ENCODE peak calls at places on chromosomes 4 and X, in nine cellular contexts. F, W, M, N, Q, J, S, Z and K are unnamed samples.

GRCh38 chr4:155208258-155209054 is at the start of gene NPY2R:
- DNase-seq in Z (peak; percentile 55), M (no peak), Q (peak; percentile 28), W (no peak), N (no peak), F (no peak), S (no peak), J (peak; percentile 7), K (no peak)

GRCh38 chrX:72094894-72095293 is 36.8 kb downstream of the RTL5 start:
- DNase-seq in Q (peak; percentile 43), W (peak; percentile 59), J (peak; percentile 7), Z (no peak), S (no peak), N (no peak), F (no peak), M (no peak), K (no peak)

GRCh38 chr4:123649644-123650356 is 253.2 kb downstream of the SPRY1 start:
- DNase-seq in M (no peak), Z (no peak), N (peak; percentile 94), J (peak; percentile 60), S (no peak), F (peak; percentile 64), W (no peak), Q (peak; percentile 78), K (peak; percentile 89)

GRCh38 chr4:55117511-55117910 is 7.9 kb downstream of the KDR start:
- DNase-seq in S (no peak), M (no peak), N (no peak), J (no peak), W (no peak), Z (no peak), Q (no peak), F (no peak), K (no peak)

GRCh38 chr4:74632634-74633033 is 161.7 kb downstream of the BTC start:
- DNase-seq in N (peak; percentile 98), Q (no peak), Z (no peak), J (peak; percentile 100), W (peak; percentile 68), M (no peak), F (peak; percentile 88), S (no peak), K (peak; percentile 27)

GRCh38 chrX:57952320-57952678 is 42.0 kb upstream of the ZXDA start:
- DNase-seq in J (no peak), F (no peak), M (no peak), Z (no peak), S (no peak), N (no peak), Q (no peak), W (no peak), K (no peak)

GRCh38 chr4:8209997-8210396 is 10.9 kb downstream of the SH3TC1 start:
- DNase-seq in Z (no peak), J (no peak), Q (no peak), N (no peak), F (no peak), S (no peak), M (no peak), W (no peak), K (no peak)

GRCh38 chr4:11487139-11487538 is 58.4 kb upstream of the HS3ST1 start:
- DNase-seq in Z (no peak), N (no peak), M (no peak), Q (no peak), J (no peak), F (no peak), S (no peak), W (no peak), K (no peak)

GRCh38 chr4:8156617-8157016 is 2.0 kb downstream of the ABLIM2 start:
- DNase-seq in Q (no peak), S (no peak), Z (no peak), M (no peak), W (no peak), F (no peak), N (no peak), J (peak; percentile 12), K (no peak)

GRCh38 chr4:119696963-119697362 is 68.4 kb upstream of the PDE5A start:
- DNase-seq in W (no peak), N (no peak), F (no peak), Q (no peak), J (no peak), S (no peak), M (no peak), Z (no peak), K (no peak)

GRCh38 chr4:65798498-65799127 is 128.3 kb upstream of the EPHA5 start:
- DNase-seq in S (no peak), N (peak; percentile 93), M (no peak), F (peak; percentile 36), W (no peak), Z (no peak), J (no peak), Q (peak; percentile 11), K (no peak)

GRCh38 chrX:74505437-74505836 is 84.1 kb downstream of the SLC16A2 start:
- DNase-seq in Z (no peak), N (no peak), F (no peak), Q (no peak), S (no peak), J (no peak), M (no peak), W (no peak), K (no peak)

GRCh38 chr4:1614049-1614448 is 70.1 kb downstream of the FAM53A start:
- DNase-seq in W (no peak), Q (no peak), J (no peak), N (no peak), M (no peak), F (no peak), Z (no peak), S (no peak), K (no peak)

GRCh38 chrX:41718481-41719245 is 5.3 kb upstream of the GPR82 start:
- DNase-seq in Q (peak; percentile 37), M (no peak), Z (no peak), N (no peak), W (no peak), F (no peak), J (no peak), S (no peak), K (no peak)

GRCh38 chr4:137543198-137543597 is 10.9 kb upstream of the PCDH18 start:
- DNase-seq in W (no peak), N (no peak), F (no peak), J (no peak), S (no peak), Z (no peak), M (no peak), Q (no peak), K (no peak)

GRCh38 chrX:15151267-15152196 is 118.4 kb downstream of the ASB9 start:
- DNase-seq in W (peak; percentile 48), M (no peak), N (peak; percentile 24), Q (no peak), Z (no peak), F (peak; percentile 6), J (no peak), S (no peak), K (no peak)

GRCh38 chr4:89110541-89110985 is 770 bp upstream of the TIGD2 start:
- DNase-seq in Q (peak; percentile 37), W (no peak), N (peak; percentile 19), S (no peak), F (peak; percentile 20), M (no peak), Z (no peak), J (no peak), K (no peak)

GRCh38 chr4:112910109-112910736 is 139.2 kb upstream of the ANK2 start:
- DNase-seq in Q (peak; percentile 21), W (no peak), Z (no peak), J (peak; percentile 73), N (no peak), F (no peak), S (no peak), M (no peak), K (no peak)

GRCh38 chr4:185847352-185848078 is 35.5 kb upstream of the SORBS2 start:
- DNase-seq in M (no peak), Q (peak; percentile 60), S (no peak), N (peak; percentile 95), W (no peak), F (peak; percentile 82), Z (no peak), J (peak; percentile 86), K (peak; percentile 16)

GRCh38 chr4:179605196-179605595 is 2163.0 kb upstream of the AGA start:
- DNase-seq in M (no peak), F (no peak), S (no peak), W (no peak), Q (no peak), N (peak; percentile 52), J (peak; percentile 59), Z (no peak), K (no peak)

GRCh38 chr4:147407261-147408045 is 73.4 kb upstream of the EDNRA start:
- DNase-seq in M (no peak), S (no peak), F (no peak), Q (no peak), Z (no peak), W (no peak), J (peak; percentile 22), N (no peak), K (no peak)
- TF ChIP-seq CTCF in M (no peak), S (no peak), F (no peak), Q (no peak), Z (peak; percentile 46), W (peak; percentile 27), J (peak; percentile 41), N (peak; percentile 37), K (peak; percentile 26)

DNA sequence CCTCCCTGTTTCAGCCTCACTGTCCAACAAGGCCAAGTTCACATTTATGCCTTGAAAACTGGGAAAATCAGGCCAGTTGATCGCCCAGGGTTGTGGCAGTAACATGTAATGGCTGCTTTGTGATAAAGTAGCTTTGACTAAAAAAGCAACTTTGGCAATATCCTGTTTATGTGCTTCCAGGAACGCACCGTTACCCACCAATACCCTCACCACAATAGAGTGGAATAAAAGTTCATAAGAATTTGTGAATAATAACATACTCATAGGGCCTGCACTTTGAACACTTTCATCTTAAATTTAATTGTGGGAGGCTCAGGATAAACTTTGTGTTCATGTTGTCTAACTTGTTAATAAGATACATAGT is 80.7 kb upstream of the MAML3 start:
- DNase-seq in S (no peak), Q (no peak), N (no peak), Z (no peak), F (no peak), W (peak; percentile 37), J (no peak), M (no peak), K (no peak)
- TF ChIP-seq CTCF in S (no peak), Q (no peak), N (no peak), Z (no peak), F (no peak), W (no peak), J (no peak), M (no peak), K (no peak)

GRCh38 chr4:93710101-93710846 is 118.3 kb upstream of the ATOH1 start:
- DNase-seq in W (no peak), S (no peak), Z (no peak), J (no peak), M (no peak), Q (peak; percentile 47), N (peak; percentile 32), F (no peak), K (no peak)
- TF ChIP-seq CTCF in W (no peak), S (no peak), Z (peak; percentile 54), J (no peak), M (no peak), Q (peak; percentile 43), N (no peak), F (no peak), K (no peak)

DNA sequence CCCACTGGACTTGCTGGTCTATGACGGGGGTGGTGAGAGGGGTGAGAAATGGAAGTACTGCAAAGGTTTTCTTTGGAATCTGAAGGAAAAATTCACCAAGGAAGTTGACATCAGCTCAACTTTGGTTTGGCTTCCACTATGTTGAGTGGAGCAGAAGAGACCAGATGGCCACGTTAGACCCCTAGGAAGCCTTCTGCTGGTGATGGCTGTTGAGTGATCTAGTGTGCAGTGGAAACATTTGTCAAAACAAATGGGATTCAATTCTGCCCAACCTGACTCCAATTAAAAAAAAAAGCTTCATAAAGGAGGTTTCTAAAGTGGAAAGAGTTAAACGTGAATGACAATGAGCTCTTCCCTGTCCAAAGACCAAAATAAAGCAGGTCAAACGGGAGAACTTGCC is 25.7 kb downstream of the SEL1L3 start:
- DNase-seq in S (no peak), W (no peak), Z (no peak), M (no peak), J (no peak), N (no peak), Q (no peak), F (no peak), K (no peak)
- TF ChIP-seq CTCF in S (no peak), W (no peak), Z (no peak), M (no peak), J (no peak), N (no peak), Q (no peak), F (no peak), K (no peak)